ENCODE peak calls at places on chromosomes 12 and 14, in five cellular contexts. One of them, this sample, is unnamed.

GRCh38 chr14:49892301-49892635 is 614 bp upstream of the ARF6 start:
- DNase-seq in psoas muscle: no peak
- DNase-seq in A549: peak; percentile 81
- DNase-seq in tibial artery: peak; percentile 65
- DNase-seq in hepatocyte: peak; percentile 83
- DNase-seq in this sample: peak; percentile 81

GRCh38 chr14:69152181-69152943 is 557 bp downstream of the DCAF5 start:
- DNase-seq in psoas muscle: no peak
- DNase-seq in A549: no peak
- DNase-seq in tibial artery: no peak
- DNase-seq in hepatocyte: peak; percentile 63
- DNase-seq in this sample: no peak

GRCh38 chr14:43105305-43105704 is 1401.8 kb downstream of the FSCB start:
- DNase-seq in psoas muscle: no peak
- DNase-seq in A549: no peak
- DNase-seq in tibial artery: no peak
- DNase-seq in hepatocyte: no peak
- DNase-seq in this sample: no peak

GRCh38 chr12:91182664-91183455 is at the start of gene DCN:
- DNase-seq in psoas muscle: no peak
- DNase-seq in A549: no peak
- DNase-seq in tibial artery: no peak
- DNase-seq in hepatocyte: no peak
- DNase-seq in this sample: no peak

GRCh38 chr14:58662759-58663158 is 25.0 kb downstream of the DACT1 start:
- DNase-seq in psoas muscle: no peak
- DNase-seq in A549: no peak
- DNase-seq in tibial artery: no peak
- DNase-seq in hepatocyte: no peak
- DNase-seq in this sample: no peak

GRCh38 chr12:6829532-6830220 is 1.5 kb downstream of the P3H3 start:
- DNase-seq in psoas muscle: no peak
- DNase-seq in A549: peak; percentile 64
- DNase-seq in tibial artery: no peak
- DNase-seq in hepatocyte: no peak
- DNase-seq in this sample: no peak

GRCh38 chr12:23533699-23534098 is 415.8 kb downstream of the SOX5 start:
- DNase-seq in psoas muscle: no peak
- DNase-seq in A549: no peak
- DNase-seq in tibial artery: no peak
- DNase-seq in hepatocyte: no peak
- DNase-seq in this sample: no peak

GRCh38 chr14:49405291-49405690 is 180.9 kb downstream of the RPS29 start:
- DNase-seq in psoas muscle: no peak
- DNase-seq in A549: no peak
- DNase-seq in tibial artery: no peak
- DNase-seq in hepatocyte: no peak
- DNase-seq in this sample: no peak

GRCh38 chr14:81727243-81727642 is 193.6 kb upstream of the SEL1L start:
- DNase-seq in psoas muscle: no peak
- DNase-seq in A549: no peak
- DNase-seq in tibial artery: peak; percentile 21
- DNase-seq in hepatocyte: peak; percentile 68
- DNase-seq in this sample: no peak

GRCh38 chr12:5438671-5439200 is 6.8 kb downstream of the NTF3 start:
- DNase-seq in psoas muscle: no peak
- DNase-seq in A549: no peak
- DNase-seq in tibial artery: no peak
- DNase-seq in hepatocyte: no peak
- DNase-seq in this sample: no peak

GRCh38 chr12:15880721-15881120 is 1.5 kb upstream of the STRAP start:
- DNase-seq in psoas muscle: no peak
- DNase-seq in A549: no peak
- DNase-seq in tibial artery: no peak
- DNase-seq in hepatocyte: no peak
- DNase-seq in this sample: no peak

GRCh38 chr14:62694075-62694474 is 351.2 kb downstream of the KCNH5 start:
- DNase-seq in psoas muscle: no peak
- DNase-seq in A549: no peak
- DNase-seq in tibial artery: no peak
- DNase-seq in hepatocyte: peak; percentile 56
- DNase-seq in this sample: no peak

GRCh38 chr12:60020068-60020467 is 424.2 kb downstream of the SLC16A7 start:
- DNase-seq in psoas muscle: no peak
- DNase-seq in A549: no peak
- DNase-seq in tibial artery: no peak
- DNase-seq in hepatocyte: no peak
- DNase-seq in this sample: no peak

GRCh38 chr12:57477710-57478681 is 1.7 kb downstream of the ARHGAP9 start:
- DNase-seq in psoas muscle: no peak
- DNase-seq in A549: no peak
- DNase-seq in tibial artery: no peak
- DNase-seq in hepatocyte: no peak
- DNase-seq in this sample: no peak

GRCh38 chr14:69658664-69659261 is 47.4 kb downstream of the SUSD6 start:
- DNase-seq in psoas muscle: no peak
- DNase-seq in A549: no peak
- DNase-seq in tibial artery: no peak
- DNase-seq in hepatocyte: peak; percentile 65
- DNase-seq in this sample: no peak

GRCh38 chr14:26765768-26766550 is 168.1 kb upstream of the NOVA1 start:
- DNase-seq in psoas muscle: peak; percentile 53
- DNase-seq in A549: no peak
- DNase-seq in tibial artery: peak; percentile 35
- DNase-seq in hepatocyte: peak; percentile 12
- DNase-seq in this sample: peak; percentile 72

GRCh38 chr12:50564240-50564947 is 59.6 kb downstream of the DIP2B start:
- DNase-seq in psoas muscle: no peak
- DNase-seq in A549: no peak
- DNase-seq in tibial artery: no peak
- DNase-seq in hepatocyte: no peak
- DNase-seq in this sample: no peak

GRCh38 chr12:110689601-110690430 is 901 bp upstream of the HVCN1 start:
- DNase-seq in psoas muscle: peak; percentile 62
- DNase-seq in A549: no peak
- DNase-seq in tibial artery: no peak
- DNase-seq in hepatocyte: peak; percentile 39
- DNase-seq in this sample: no peak

GRCh38 chr12:116492703-116493324 is 66.4 kb upstream of the MAP1LC3B2 start:
- DNase-seq in psoas muscle: no peak
- DNase-seq in A549: peak; percentile 59
- DNase-seq in tibial artery: no peak
- DNase-seq in hepatocyte: peak; percentile 50
- DNase-seq in this sample: no peak

GRCh38 chr14:57492859-57493258 is 798 bp downstream of the CCDC198 start:
- DNase-seq in psoas muscle: no peak
- DNase-seq in A549: no peak
- DNase-seq in tibial artery: no peak
- DNase-seq in hepatocyte: peak; percentile 43
- DNase-seq in this sample: no peak

GRCh38 chr12:123134265-123134664 is 16.6 kb downstream of the PITPNM2 start:
- DNase-seq in psoas muscle: no peak
- DNase-seq in A549: no peak
- DNase-seq in tibial artery: no peak
- DNase-seq in hepatocyte: no peak
- DNase-seq in this sample: no peak

GRCh38 chr12:124386059-124386458 is 91.2 kb downstream of the RFLNA start:
- DNase-seq in psoas muscle: peak; percentile 85
- DNase-seq in A549: no peak
- DNase-seq in tibial artery: no peak
- DNase-seq in hepatocyte: no peak
- DNase-seq in this sample: no peak

GRCh38 chr14:93970589-93970966 is 5.8 kb downstream of the ASB2 start:
- DNase-seq in psoas muscle: no peak
- DNase-seq in A549: peak; percentile 31
- DNase-seq in tibial artery: no peak
- DNase-seq in hepatocyte: no peak
- DNase-seq in this sample: no peak

GRCh38 chr12:30753233-30753632 is 1.5 kb downstream of the CAPRIN2 start:
- DNase-seq in psoas muscle: no peak
- DNase-seq in A549: peak; percentile 40
- DNase-seq in tibial artery: no peak
- DNase-seq in hepatocyte: peak; percentile 33
- DNase-seq in this sample: no peak
- TF ChIP-seq CTCF in psoas muscle: no peak
- TF ChIP-seq CTCF in A549: peak; percentile 20
- TF ChIP-seq CTCF in tibial artery: peak; percentile 5
- TF ChIP-seq CTCF in hepatocyte: peak; percentile 34
- TF ChIP-seq CTCF in this sample: no peak

DNA sequence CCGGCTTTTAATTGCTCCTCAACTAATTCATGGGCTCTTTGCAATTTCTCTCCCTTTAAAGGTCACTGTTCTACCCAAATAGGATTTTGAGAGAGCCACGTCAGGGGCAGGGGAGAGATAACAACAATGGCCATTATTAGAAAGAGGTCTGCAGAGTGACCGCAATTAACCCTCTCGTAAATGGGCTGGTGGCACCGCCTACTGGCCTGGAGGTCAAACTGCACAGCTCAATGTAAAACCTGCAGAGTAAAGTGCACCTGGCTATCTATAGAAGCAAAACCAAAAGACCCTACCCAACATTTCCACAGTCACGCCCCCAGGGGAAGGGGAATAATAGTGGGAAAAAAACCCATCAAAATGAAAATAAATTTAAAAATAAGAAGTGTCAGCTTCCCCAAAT is 21.6 kb upstream of the CLEC4E start:
- DNase-seq in psoas muscle: no peak
- DNase-seq in A549: no peak
- DNase-seq in tibial artery: no peak
- DNase-seq in hepatocyte: no peak
- DNase-seq in this sample: no peak
- TF ChIP-seq CTCF in psoas muscle: no peak
- TF ChIP-seq CTCF in A549: no peak
- TF ChIP-seq CTCF in tibial artery: no peak
- TF ChIP-seq CTCF in hepatocyte: no peak
- TF ChIP-seq CTCF in this sample: no peak

DNA sequence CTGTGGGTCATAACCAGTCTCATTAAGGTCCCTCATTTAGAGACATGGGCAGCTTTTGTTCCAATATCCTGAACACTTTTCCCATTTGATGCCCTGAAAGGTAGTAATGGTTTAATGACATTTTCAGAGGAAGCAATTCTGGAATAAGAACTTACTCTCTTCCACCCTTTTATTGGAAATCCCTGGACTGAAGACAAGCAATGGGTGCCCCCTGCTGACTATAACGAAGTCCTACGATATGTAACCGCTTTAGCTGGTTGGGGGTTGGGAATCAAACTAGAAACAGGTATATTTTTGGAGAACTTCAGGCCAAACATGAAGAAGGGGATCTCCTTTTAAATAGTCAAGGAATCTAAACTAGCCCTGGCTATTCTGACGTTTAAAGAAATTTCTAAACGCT is 20.5 kb downstream of the SARNP start:
- DNase-seq in psoas muscle: no peak
- DNase-seq in A549: peak; percentile 62
- DNase-seq in tibial artery: no peak
- DNase-seq in hepatocyte: peak; percentile 69
- DNase-seq in this sample: no peak
- TF ChIP-seq CTCF in psoas muscle: peak; percentile 50
- TF ChIP-seq CTCF in A549: peak; percentile 51
- TF ChIP-seq CTCF in tibial artery: peak; percentile 21
- TF ChIP-seq CTCF in hepatocyte: peak; percentile 68
- TF ChIP-seq CTCF in this sample: peak; percentile 58

DNA sequence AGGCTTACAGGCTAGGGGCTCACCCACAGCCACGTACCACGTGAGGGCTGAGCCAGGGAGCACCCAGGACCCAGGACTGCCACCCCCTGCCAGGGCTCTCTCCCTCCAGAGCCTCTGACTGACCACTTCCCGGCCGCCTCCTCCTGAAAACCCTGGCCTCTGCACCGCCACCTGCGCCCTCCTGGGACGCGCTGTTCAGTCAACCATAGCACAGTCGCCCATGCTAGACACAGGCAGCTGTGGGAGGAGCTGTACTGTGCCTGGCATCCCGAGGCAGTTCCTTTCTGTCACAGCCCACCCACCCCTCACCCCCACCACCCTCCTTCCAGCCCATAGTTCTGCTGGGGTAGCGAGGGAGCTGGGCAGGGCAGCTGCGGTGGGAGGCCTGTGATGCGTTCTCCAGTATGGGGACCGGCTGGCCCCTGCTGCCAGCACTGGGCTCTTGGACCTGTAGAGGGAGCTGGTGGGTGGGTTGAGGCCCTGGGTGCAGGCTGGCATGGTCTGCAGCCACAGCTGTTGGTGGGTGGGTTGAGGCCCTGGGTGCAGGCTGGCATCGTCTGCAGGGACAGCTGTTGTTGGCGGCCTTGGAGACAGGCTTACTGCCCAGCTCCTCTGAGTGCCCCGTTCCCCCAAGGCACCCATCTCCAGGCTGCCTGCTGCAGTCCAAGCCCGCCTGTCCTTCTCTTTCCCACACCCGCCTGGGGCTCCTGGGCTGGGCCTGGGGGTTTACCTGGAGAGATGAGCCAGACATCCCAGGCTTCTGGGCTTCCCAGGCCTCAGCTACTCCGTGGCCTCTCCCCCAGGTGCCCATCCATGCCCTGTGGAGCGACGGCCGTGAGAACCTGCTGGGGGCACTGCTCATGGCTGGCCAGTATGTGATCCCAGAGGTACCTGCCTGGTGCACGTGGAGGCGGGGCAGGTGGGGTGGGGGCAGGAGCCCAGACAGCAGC is 11.5 kb downstream of the ASPG start:
- DNase-seq in psoas muscle: peak; percentile 42
- DNase-seq in A549: no peak
- DNase-seq in tibial artery: no peak
- DNase-seq in hepatocyte: no peak
- DNase-seq in this sample: no peak
- TF ChIP-seq CTCF in psoas muscle: no peak
- TF ChIP-seq CTCF in A549: no peak
- TF ChIP-seq CTCF in tibial artery: no peak
- TF ChIP-seq CTCF in hepatocyte: peak; percentile 11
- TF ChIP-seq CTCF in this sample: no peak

DNA sequence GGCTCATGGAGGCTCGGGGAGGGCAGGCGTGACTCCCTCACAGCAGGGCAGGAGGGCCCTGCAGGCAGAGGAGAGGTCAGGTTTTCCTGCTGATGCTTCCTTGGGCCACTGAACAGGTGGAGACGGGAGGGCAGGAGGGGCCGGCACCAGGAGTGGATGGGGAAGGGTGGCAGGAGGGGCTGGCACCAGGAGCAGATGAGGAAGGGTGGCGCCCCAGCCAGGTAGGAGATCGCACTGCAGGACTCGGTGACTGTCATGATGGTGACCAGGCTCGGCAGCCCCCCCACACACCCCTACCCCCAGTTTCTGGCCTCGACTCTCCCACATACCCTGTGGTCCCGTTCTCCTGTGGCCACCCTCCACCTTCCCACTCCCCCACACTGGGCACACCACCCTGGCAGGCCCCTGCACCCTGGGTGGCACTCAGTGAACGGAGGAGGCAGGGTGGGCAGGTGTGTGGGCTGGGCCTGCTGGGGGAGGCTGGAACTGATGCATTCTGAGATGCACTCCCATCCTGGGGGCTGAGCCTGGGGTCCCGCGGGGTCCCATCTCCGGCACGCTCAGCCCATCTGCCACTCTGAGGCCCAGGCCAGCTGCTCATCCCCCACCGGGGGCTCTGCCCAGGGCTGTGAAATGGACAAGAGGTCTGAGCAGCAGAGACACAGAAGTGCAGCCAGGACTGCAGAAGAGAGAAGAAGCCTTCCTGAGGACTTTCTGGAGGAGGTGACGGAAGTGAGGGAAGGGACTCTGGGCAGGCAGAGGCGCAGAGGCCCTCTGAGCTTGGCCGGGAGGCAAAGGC is 2.8 kb downstream of the NUDT14 start:
- DNase-seq in psoas muscle: no peak
- DNase-seq in A549: no peak
- DNase-seq in tibial artery: no peak
- DNase-seq in hepatocyte: no peak
- DNase-seq in this sample: no peak
- TF ChIP-seq CTCF in psoas muscle: no peak
- TF ChIP-seq CTCF in A549: no peak
- TF ChIP-seq CTCF in tibial artery: no peak
- TF ChIP-seq CTCF in hepatocyte: no peak
- TF ChIP-seq CTCF in this sample: no peak

This sample was measured in right atrium auricular region.